ENCODE peak calls at places on chromosomes 3 and 15, in six cellular contexts. B is transverse colon, U is AG10803, N is GM10248, J is AG09309, S is stomach. V is an unnamed sample.

GRCh38 chr3:123582315-123582714 is 2.5 kb downstream of the HACD2 start:
- DNase-seq in N (no peak), J (no peak), B (peak; percentile 29), U (peak; percentile 27), S (no peak), V (no peak)

GRCh38 chr15:34799825-34800168 is 4.4 kb upstream of the ACTC1 start:
- DNase-seq in U (no peak), J (no peak), B (no peak), S (no peak), N (no peak), V (no peak)

GRCh38 chr3:183098538-183099025 is 714 bp downstream of the MCCC1 start:
- DNase-seq in U (no peak), S (no peak), N (peak; percentile 49), J (no peak), B (no peak), V (no peak)

GRCh38 chr15:43316007-43316968 is 14.1 kb downstream of the LCMT2 start:
- DNase-seq in N (no peak), J (no peak), B (peak; percentile 15), U (no peak), S (no peak), V (no peak)

GRCh38 chr15:33313491-33313890 is 2.7 kb downstream of the RYR3 start:
- DNase-seq in B (no peak), J (no peak), S (no peak), N (no peak), U (no peak), V (no peak)

GRCh38 chr3:167811071-167811470 is 75.5 kb downstream of the SERPINI1 start:
- DNase-seq in B (no peak), S (no peak), N (no peak), J (no peak), U (peak; percentile 2), V (no peak)

GRCh38 chr3:107855710-107856109 is 235.1 kb downstream of the CD47 start:
- DNase-seq in U (peak; percentile 21), B (no peak), J (no peak), N (no peak), S (no peak), V (peak; percentile 29)

GRCh38 chr3:64318001-64318400 is 92.7 kb upstream of the PRICKLE2 start:
- DNase-seq in J (no peak), S (no peak), N (no peak), U (peak; percentile 39), B (no peak), V (peak; percentile 93)

GRCh38 chr3:117735481-117736101 is 1026.0 kb downstream of the TUSC7 start:
- DNase-seq in U (peak; percentile 47), J (peak; percentile 11), B (no peak), N (no peak), S (no peak), V (no peak)

GRCh38 chr3:58216496-58217197 is 5.9 kb upstream of the DNASE1L3 start:
- DNase-seq in N (no peak), J (no peak), U (no peak), S (no peak), B (no peak), V (no peak)

GRCh38 chr15:72838311-72838731 is 54.8 kb upstream of the ADPGK start:
- DNase-seq in J (peak; percentile 48), U (peak; percentile 61), S (no peak), N (no peak), B (no peak), V (no peak)

GRCh38 chr15:40430271-40430805 is 10.4 kb upstream of the BAHD1 start:
- DNase-seq in S (no peak), J (no peak), N (no peak), B (peak; percentile 69), U (peak; percentile 64), V (no peak)

GRCh38 chr3:69651765-69652164 is 87.5 kb upstream of the MITF start:
- DNase-seq in U (no peak), B (no peak), S (no peak), N (no peak), J (no peak), V (no peak)

GRCh38 chr15:45314960-45315359 is 62.9 kb downstream of the SLC28A2 start:
- DNase-seq in U (peak; percentile 23), S (no peak), B (peak; percentile 21), N (no peak), J (no peak), V (no peak)

GRCh38 chr3:14814473-14814872 is 4.3 kb upstream of the FGD5 start:
- DNase-seq in U (no peak), S (no peak), B (no peak), N (no peak), J (no peak), V (no peak)

GRCh38 chr15:28079313-28079969 is 19.7 kb downstream of the OCA2 start:
- DNase-seq in J (no peak), N (no peak), S (no peak), U (no peak), B (no peak), V (no peak)

GRCh38 chr15:52331490-52332240 is 36.1 kb upstream of the MYO5C start:
- DNase-seq in J (no peak), U (peak; percentile 54), B (peak; percentile 23), N (peak; percentile 73), S (peak; percentile 63), V (no peak)

GRCh38 chr3:194237110-194237509 is 101.2 kb downstream of the HES1 start:
- DNase-seq in N (no peak), B (no peak), U (peak; percentile 40), S (no peak), J (no peak), V (no peak)

GRCh38 chr3:52533623-52534280 is at the start of gene NT5DC2:
- DNase-seq in N (peak; percentile 93), S (peak; percentile 80), J (no peak), B (peak; percentile 80), U (peak; percentile 64), V (no peak)

GRCh38 chr15:60091150-60091549 is 87.0 kb downstream of the FOXB1 start:
- DNase-seq in B (no peak), S (peak; percentile 76), J (peak; percentile 39), N (no peak), U (peak; percentile 86), V (peak; percentile 91)

GRCh38 chr3:39168156-39168780 is 14.9 kb upstream of the CSRNP1 start:
- DNase-seq in N (no peak), U (no peak), B (no peak), S (no peak), J (no peak), V (no peak)

GRCh38 chr15:91335702-91336101 is 235.6 kb downstream of the SV2B start:
- DNase-seq in N (no peak), B (no peak), J (no peak), S (no peak), U (no peak), V (no peak)

GRCh38 chr15:38690737-38691332 is 126.2 kb upstream of the RASGRP1 start:
- DNase-seq in B (peak; percentile 76), J (no peak), U (peak; percentile 63), N (peak; percentile 49), S (peak; percentile 73), V (no peak)

GRCh38 chr15:38690221-38690620 is 125.6 kb upstream of the RASGRP1 start:
- DNase-seq in N (no peak), J (no peak), S (no peak), B (no peak), U (no peak), V (no peak)

GRCh38 chr15:38691365-38691764 is 126.8 kb upstream of the RASGRP1 start:
- DNase-seq in N (no peak), U (no peak), S (no peak), J (no peak), B (no peak), V (no peak)

GRCh38 chr15:38691951-38692788 is 127.6 kb upstream of the RASGRP1 start:
- DNase-seq in N (no peak), B (no peak), S (no peak), U (no peak), J (no peak), V (no peak)

GRCh38 chr15:38692789-38693062 is 128.1 kb upstream of the RASGRP1 start:
- DNase-seq in S (no peak), N (no peak), U (no peak), J (no peak), B (no peak), V (no peak)
- TF ChIP-seq CTCF in S (no peak), N (no peak), U (no peak), J (no peak), B (no peak), V (no peak)

DNA sequence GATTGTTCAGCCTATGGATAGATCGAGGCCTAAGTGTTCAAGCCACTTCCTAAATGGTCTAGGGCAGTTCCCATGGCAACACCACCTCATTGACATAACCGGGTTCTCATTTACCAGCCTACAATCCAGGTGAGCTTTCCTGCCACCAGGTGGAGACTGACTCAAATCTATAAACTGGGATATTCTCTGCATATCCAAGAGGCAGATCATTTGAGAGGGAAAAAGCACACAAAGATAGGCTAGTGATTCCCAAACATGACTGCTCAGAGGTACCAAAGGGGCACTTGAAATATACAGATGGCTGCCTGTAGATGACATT is 141.3 kb upstream of the PROK2 start:
- DNase-seq in U (peak; percentile 4), N (peak; percentile 35), B (peak; percentile 50), J (no peak), S (peak; percentile 51), V (no peak)
- TF ChIP-seq CTCF in U (peak; percentile 28), N (peak; percentile 29), B (peak; percentile 48), J (peak; percentile 18), S (no peak), V (peak; percentile 64)

DNA sequence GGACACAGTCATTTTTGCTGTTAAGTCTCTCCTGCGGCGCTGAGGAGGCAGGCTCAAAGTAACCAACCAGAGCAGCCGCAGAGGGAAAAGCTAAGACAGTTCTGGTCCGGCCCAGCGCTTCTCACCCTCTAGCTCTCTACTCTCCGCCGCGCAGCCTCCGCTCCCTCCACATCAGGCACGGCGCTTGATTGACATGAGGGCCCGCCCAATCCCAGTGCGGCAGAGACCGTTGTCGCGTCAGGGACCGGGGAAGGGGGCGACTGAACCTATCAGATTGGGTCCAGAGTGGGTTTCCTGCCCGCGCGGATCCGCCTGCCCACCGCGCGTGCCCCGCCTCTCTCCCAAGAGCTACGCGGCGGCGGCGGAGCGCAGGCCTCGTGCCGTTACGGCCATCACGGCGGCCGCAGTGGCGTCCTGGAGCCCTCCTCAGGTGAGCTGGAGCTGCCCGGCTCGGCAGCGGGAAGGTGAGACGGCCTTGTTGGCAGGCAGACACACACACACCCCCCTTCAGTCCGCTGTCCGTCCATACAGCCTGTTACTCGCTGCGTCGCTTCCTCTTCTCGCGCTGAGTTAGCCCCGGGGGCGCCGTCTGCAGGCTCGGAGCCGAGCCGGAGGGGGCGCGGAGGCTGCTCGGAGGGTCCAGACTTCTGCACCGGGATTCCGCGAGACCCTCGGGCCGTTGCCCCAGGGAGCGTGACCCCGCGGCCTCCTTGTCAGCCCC is at the start of gene NCK1:
- DNase-seq in S (peak; percentile 99), N (peak; percentile 97), B (peak; percentile 99), U (peak; percentile 98), J (peak; percentile 92), V (peak; percentile 65)
- TF ChIP-seq CTCF in S (no peak), N (peak; percentile 11), B (no peak), U (peak; percentile 21), J (peak; percentile 3), V (no peak)

DNA sequence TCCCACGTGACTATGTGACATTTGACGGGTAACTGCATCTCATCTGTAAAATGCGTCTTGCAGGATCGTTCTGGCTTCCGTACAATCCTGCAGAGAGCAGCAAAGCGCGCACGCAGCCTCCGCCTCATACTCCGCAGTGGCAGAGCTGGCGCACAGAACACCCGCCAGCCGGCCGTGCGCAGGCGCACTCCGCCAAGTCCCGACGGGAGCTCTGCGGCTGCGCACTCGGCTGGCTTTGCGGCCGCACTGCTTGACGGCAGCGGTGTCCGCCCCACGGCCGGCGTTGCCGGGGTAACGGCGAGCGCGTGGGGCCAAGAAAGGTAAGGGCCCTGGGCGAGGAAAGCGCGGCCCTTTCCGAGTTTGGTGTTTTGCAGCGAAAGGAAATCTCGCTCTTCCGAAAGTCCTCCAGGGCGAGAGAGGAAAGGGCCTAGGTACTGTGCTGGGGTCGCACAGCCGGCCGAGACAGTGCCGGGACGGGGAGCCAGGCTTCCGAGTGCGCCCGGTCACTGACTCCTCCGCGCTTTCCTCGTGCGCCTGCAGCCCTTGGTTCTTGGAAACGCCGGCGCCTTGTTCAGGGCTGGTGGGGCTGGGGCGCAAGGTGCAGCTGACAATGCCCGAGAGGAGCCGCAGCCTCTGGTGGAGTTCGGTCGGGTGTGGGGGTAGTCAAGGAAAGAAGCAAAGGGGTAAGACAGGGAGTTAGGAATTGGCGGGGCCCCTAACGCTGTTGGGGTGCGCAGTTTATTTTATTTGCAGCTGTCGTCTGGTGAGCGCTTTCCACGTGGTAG is at the start of gene TSEN2:
- DNase-seq in B (peak; percentile 96), J (peak; percentile 69), S (peak; percentile 96), U (peak; percentile 89), N (peak; percentile 99), V (no peak)
- TF ChIP-seq CTCF in B (peak; percentile 12), J (peak; percentile 33), S (no peak), U (peak; percentile 44), N (peak; percentile 37), V (no peak)